ENCODE peak calls at places on chromosome 9, in ten cellular contexts. F, B, A, C, Z, W, D, T, M and O are unnamed samples.

GRCh38 chr9:105444130-105444529 is 3.7 kb upstream of the FSD1L start:
- DNase-seq in F (no peak), B (peak; percentile 15), A (no peak), C (no peak), Z (no peak), W (no peak), D (peak; percentile 65), T (peak; percentile 74), M (no peak), O (peak; percentile 53)

GRCh38 chr9:136268318-136268717 is 22.7 kb upstream of the QSOX2 start:
- DNase-seq in F (no peak), B (no peak), A (no peak), C (no peak), Z (no peak), W (no peak), D (no peak), T (no peak), M (peak; percentile 11), O (no peak)

GRCh38 chr9:133113163-133113927 is 7.7 kb downstream of the RALGDS start:
- DNase-seq in F (no peak), B (no peak), A (peak; percentile 66), C (no peak), Z (no peak), W (no peak), D (peak; percentile 83), T (no peak), M (no peak), O (peak; percentile 66)

GRCh38 chr9:12882430-12882829 is 107.6 kb downstream of the LURAP1L start:
- DNase-seq in F (no peak), B (no peak), A (no peak), C (no peak), Z (no peak), W (no peak), D (peak; percentile 77), T (peak; percentile 71), M (peak; percentile 99), O (peak; percentile 96)

GRCh38 chr9:107158321-107158720 is 124.8 kb upstream of the RAD23B start:
- DNase-seq in F (no peak), B (peak; percentile 16), A (no peak), C (no peak), Z (no peak), W (peak; percentile 40), D (no peak), T (peak; percentile 35), M (peak; percentile 41), O (peak; percentile 44)

GRCh38 chr9:69412741-69413150 is 87.7 kb downstream of the ENTREP1 start:
- DNase-seq in F (peak; percentile 73), B (peak; percentile 6), A (peak; percentile 45), C (peak; percentile 75), Z (no peak), W (peak; percentile 75), D (peak; percentile 43), T (peak; percentile 57), M (peak; percentile 77), O (peak; percentile 69)

GRCh38 chr9:128504485-128505413 is at the start of gene GLE1:
- DNase-seq in F (peak; percentile 97), B (peak; percentile 95), A (peak; percentile 93), C (peak; percentile 89), Z (peak; percentile 94), W (peak; percentile 98), D (peak; percentile 71), T (peak; percentile 91), M (peak; percentile 89), O (peak; percentile 88)

GRCh38 chr9:132810314-132810713 is 67.8 kb downstream of the AK8 start:
- DNase-seq in F (no peak), B (no peak), A (no peak), C (no peak), Z (no peak), W (no peak), D (no peak), T (no peak), M (no peak), O (no peak)

GRCh38 chr9:134537891-134538520 is 103.6 kb upstream of the COL5A1 start:
- DNase-seq in F (no peak), B (no peak), A (no peak), C (no peak), Z (no peak), W (no peak), D (no peak), T (peak; percentile 65), M (peak; percentile 58), O (peak; percentile 56)

GRCh38 chr9:137376386-137376785 is 46.6 kb downstream of the EXD3 start:
- DNase-seq in F (no peak), B (no peak), A (no peak), C (no peak), Z (no peak), W (no peak), D (no peak), T (no peak), M (no peak), O (no peak)

GRCh38 chr9:74887041-74887980 is at the start of gene TRPM6:
- DNase-seq in F (peak; percentile 77), B (peak; percentile 76), A (peak; percentile 78), C (peak; percentile 82), Z (no peak), W (peak; percentile 35), D (peak; percentile 61), T (peak; percentile 83), M (peak; percentile 72), O (peak; percentile 79)

GRCh38 chr9:126614455-126615248 is 924 bp downstream of the LMX1B start:
- DNase-seq in F (no peak), B (no peak), A (peak; percentile 18), C (no peak), Z (no peak), W (no peak), D (no peak), T (no peak), M (no peak), O (no peak)

GRCh38 chr9:126612329-126612812 is 1.4 kb upstream of the LMX1B start:
- DNase-seq in F (no peak), B (no peak), A (peak; percentile 12), C (no peak), Z (no peak), W (no peak), D (no peak), T (no peak), M (no peak), O (no peak)

GRCh38 chr9:126614088-126614454 is 343 bp downstream of the LMX1B start:
- DNase-seq in F (no peak), B (no peak), A (peak; percentile 30), C (no peak), Z (no peak), W (no peak), D (no peak), T (no peak), M (no peak), O (no peak)

GRCh38 chr9:126612813-126613641 is 701 bp upstream of the LMX1B start:
- DNase-seq in F (no peak), B (no peak), A (peak; percentile 16), C (no peak), Z (no peak), W (no peak), D (no peak), T (no peak), M (no peak), O (no peak)

DNA sequence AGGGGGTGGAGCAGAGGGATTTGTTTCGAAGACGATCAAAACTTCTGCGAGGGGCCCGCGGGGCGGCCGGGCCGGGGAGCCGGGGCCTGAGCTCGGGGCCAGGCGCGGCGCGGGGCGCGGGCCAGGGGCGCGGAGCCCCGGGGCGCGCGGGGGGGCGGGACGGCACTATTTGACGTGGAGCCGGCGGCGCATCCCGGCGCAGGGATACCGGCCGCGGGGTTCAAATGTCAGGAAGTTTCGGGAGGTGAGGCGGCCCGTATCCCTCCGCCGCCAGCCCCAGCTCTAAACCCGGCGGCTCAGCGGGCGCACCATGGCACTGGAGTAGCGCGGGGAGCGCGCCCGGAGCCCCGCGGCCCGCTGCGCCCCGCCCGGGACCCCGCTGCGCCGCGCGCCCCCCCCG is at the start of gene LMX1B:
- DNase-seq in F (no peak), B (no peak), A (peak; percentile 36), C (no peak), Z (no peak), W (peak; percentile 89), D (peak; percentile 10), T (peak; percentile 32), M (peak; percentile 40), O (peak; percentile 62)
- H3K4me3 ChIP-seq in F (peak within 1 kb of the TSS; percentile 49), B (no peak within 1 kb of the TSS), A (peak within 1 kb of the TSS; percentile 39), C (peak within 1 kb of the TSS; percentile 47), Z (no peak within 1 kb of the TSS), W (peak within 1 kb of the TSS; percentile 79), D (no peak within 1 kb of the TSS), T (no peak within 1 kb of the TSS), M (no peak within 1 kb of the TSS), O (no peak within 1 kb of the TSS)

DNA sequence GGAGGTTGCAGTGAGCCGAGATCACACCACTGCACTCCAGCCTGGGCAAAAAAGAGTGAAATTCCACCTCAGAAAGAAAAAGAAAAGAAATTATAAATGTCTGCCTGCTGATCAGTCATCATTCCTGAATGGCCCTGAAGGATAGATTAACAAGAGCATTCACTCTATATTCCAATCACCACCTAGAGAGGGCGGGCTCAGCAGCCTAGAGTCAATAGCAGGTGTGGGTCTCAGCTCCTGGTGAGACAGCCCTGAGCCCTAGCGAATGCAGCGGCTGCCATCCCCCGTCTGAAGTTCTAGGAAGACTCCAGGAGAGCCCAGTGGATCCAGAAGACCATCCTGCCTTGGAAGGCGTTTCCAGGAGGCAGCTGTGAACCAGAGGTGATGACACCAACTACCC is 12.0 kb downstream of the FBP1 start:
- DNase-seq in F (no peak), B (no peak), A (no peak), C (no peak), Z (no peak), W (no peak), D (no peak), T (no peak), M (no peak), O (no peak)
- TF ChIP-seq CTCF in F (no peak), B (no peak), A (no peak), C (no peak), Z (no peak), W (no peak), D (no peak), T (no peak), M (no peak), O (no peak)

DNA sequence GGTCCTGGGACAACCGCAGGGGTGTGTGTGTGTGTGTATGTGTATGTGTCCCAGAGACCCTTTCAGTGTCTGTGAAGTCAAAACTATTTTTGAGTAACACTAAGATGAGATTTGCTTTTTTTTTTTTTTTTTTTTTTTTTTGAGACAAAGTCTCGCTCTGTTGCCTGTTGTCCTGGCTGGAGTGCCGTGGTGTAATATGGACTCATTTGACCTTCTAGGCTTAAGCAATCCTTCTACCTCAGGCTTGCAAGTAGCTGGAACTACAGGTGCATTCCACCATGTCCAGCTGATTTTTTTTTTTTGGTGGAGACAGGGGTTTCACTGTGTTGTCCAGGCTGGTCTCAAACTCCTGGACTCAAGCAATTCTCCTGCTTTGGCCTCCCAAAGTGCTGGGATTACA is 97.4 kb upstream of the KLF9 start:
- DNase-seq in F (no peak), B (no peak), A (no peak), C (no peak), Z (no peak), W (no peak), D (no peak), T (no peak), M (no peak), O (no peak)
- H3K4me3 ChIP-seq in F (no peak overlapping the region), B (no peak overlapping the region), A (no peak overlapping the region), C (no peak overlapping the region), Z (no peak overlapping the region), W (no peak overlapping the region), D (no peak overlapping the region), T (no peak overlapping the region), M (no peak overlapping the region), O (no peak overlapping the region)

DNA sequence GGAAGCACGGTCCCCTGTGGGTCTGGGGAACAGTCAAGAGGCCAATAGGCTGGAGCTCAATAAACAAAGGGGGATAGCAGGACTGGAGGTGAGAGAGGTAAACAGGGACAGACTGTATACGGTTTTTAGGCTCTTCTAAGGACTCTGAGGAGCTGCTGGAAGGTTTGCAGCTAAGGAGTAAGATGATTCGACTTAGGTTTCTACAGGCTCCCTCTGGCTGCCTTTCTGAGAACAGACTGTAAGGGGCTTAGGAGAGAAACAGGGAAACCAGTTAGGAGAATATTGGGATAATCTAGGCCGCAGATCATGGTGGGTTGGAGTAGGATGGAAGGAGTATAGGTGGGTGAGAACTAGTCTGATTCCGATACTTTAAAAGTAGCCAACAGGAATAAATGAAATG is 10.4 kb downstream of the CDK5RAP2 start:
- DNase-seq in F (no peak), B (no peak), A (no peak), C (no peak), Z (no peak), W (no peak), D (no peak), T (no peak), M (no peak), O (no peak)
- TF ChIP-seq CTCF in F (no peak), B (no peak), A (no peak), C (no peak), Z (peak; percentile 15), W (no peak), D (no peak), T (no peak), M (no peak), O (peak; percentile 28)